ENCODE peak calls at places on chromosomes 4 and X, in eight cellular contexts. L is HCT116, S is breast epithelium, W is H1, F is stomach, E is upper lobe of left lung, Q is GM12892, J is GM12891. T is an unnamed sample.

GRCh38 chrX:65755786-65756185 is 88.3 kb downstream of the MSN start:
- DNase-seq in L (no peak), S (no peak), W (no peak), F (no peak), E (no peak), Q (no peak), J (no peak), T (no peak)

GRCh38 chr4:103948244-103949018 is 228.6 kb upstream of the TACR3 start:
- DNase-seq in L (no peak), S (no peak), W (no peak), F (no peak), E (no peak), Q (no peak), J (no peak), T (no peak)

GRCh38 chr4:122663814-122664610 is 43.1 kb upstream of the IL21 start:
- DNase-seq in L (no peak), S (no peak), W (no peak), F (no peak), E (no peak), Q (no peak), J (no peak), T (no peak)

GRCh38 chr4:180589575-180589974 is 1653.6 kb upstream of the TENM3 start:
- DNase-seq in L (no peak), S (no peak), W (no peak), F (no peak), E (no peak), Q (no peak), J (no peak), T (no peak)

GRCh38 chrX:31546130-31546529 is 474.3 kb upstream of the FTHL17 start:
- DNase-seq in L (no peak), S (no peak), W (no peak), F (no peak), E (no peak), Q (no peak), J (no peak), T (no peak)

GRCh38 chrX:63963382-63963781 is 178.4 kb upstream of the ARHGEF9 start:
- DNase-seq in L (no peak), S (no peak), W (no peak), F (no peak), E (no peak), Q (no peak), J (no peak), T (no peak)

GRCh38 chr4:8707045-8707781 is 114.6 kb downstream of the CPZ start:
- DNase-seq in L (no peak), S (no peak), W (no peak), F (no peak), E (peak), Q (no peak), J (no peak), T (peak)

GRCh38 chr4:78250500-78250899 is 193.4 kb downstream of the FRAS1 start:
- DNase-seq in L (no peak), S (no peak), W (no peak), F (no peak), E (no peak), Q (no peak), J (no peak), T (no peak)

GRCh38 chrX:15718283-15718970 is 19.6 kb upstream of the CA5B start:
- DNase-seq in L (peak), S (no peak), W (no peak), F (no peak), E (no peak), Q (no peak), J (no peak), T (no peak)

GRCh38 chrX:9153299-9153698 is 119.4 kb upstream of the FAM9B start:
- DNase-seq in L (no peak), S (no peak), W (no peak), F (no peak), E (no peak), Q (no peak), J (no peak), T (no peak)

GRCh38 chr4:75194180-75194579 is 261.3 kb downstream of the PARM1 start:
- DNase-seq in L (no peak), S (no peak), W (no peak), F (no peak), E (no peak), Q (no peak), J (no peak), T (no peak)

GRCh38 chrX:68594769-68595168 is 52.7 kb upstream of the STARD8 start:
- DNase-seq in L (no peak), S (no peak), W (no peak), F (no peak), E (no peak), Q (no peak), J (no peak), T (no peak)

GRCh38 chr4:109295081-109295480 is 7.4 kb downstream of the COL25A1 start:
- DNase-seq in L (no peak), S (no peak), W (no peak), F (no peak), E (no peak), Q (no peak), J (no peak), T (no peak)

GRCh38 chr4:151573945-151574344 is 165.0 kb downstream of the FHIP1A start:
- DNase-seq in L (no peak), S (no peak), W (no peak), F (peak), E (peak), Q (no peak), J (no peak), T (no peak)

GRCh38 chrX:11053351-11053750 is 57.8 kb upstream of the HCCS start:
- DNase-seq in L (no peak), S (no peak), W (no peak), F (no peak), E (no peak), Q (no peak), J (no peak), T (no peak)

GRCh38 chrX:97895751-97896150 is 1012.0 kb downstream of the RPA4 start:
- DNase-seq in L (no peak), S (no peak), W (no peak), F (no peak), E (no peak), Q (no peak), J (no peak), T (no peak)

GRCh38 chr4:38664704-38665401 is 854 bp downstream of the KLF3 start:
- DNase-seq in L (no peak), S (peak), W (no peak), F (peak), E (peak), Q (no peak), J (no peak), T (peak)

GRCh38 chr4:77952399-77952974 is 89.9 kb downstream of the MRPL1 start:
- DNase-seq in L (no peak), S (no peak), W (no peak), F (no peak), E (no peak), Q (no peak), J (no peak), T (no peak)

GRCh38 chrX:123859409-123859827 is 435 bp upstream of the XIAP start:
- DNase-seq in L (no peak), S (no peak), W (no peak), F (peak), E (peak), Q (no peak), J (no peak), T (no peak)

GRCh38 chr4:61838072-61838471 is 637.9 kb downstream of the ADGRL3 start:
- DNase-seq in L (no peak), S (no peak), W (no peak), F (no peak), E (no peak), Q (no peak), J (no peak), T (no peak)

GRCh38 chrX:64894454-64895038 is 81.7 kb downstream of the ZC4H2 start:
- DNase-seq in L (peak), S (no peak), W (peak), F (peak), E (no peak), Q (peak), J (no peak), T (no peak)

GRCh38 chr4:33890841-33891240 is 2353.5 kb downstream of the ARAP2 start:
- DNase-seq in L (no peak), S (no peak), W (no peak), F (no peak), E (no peak), Q (no peak), J (no peak), T (no peak)

GRCh38 chr4:173076903-173077629 is 91.5 kb upstream of the GALNT7 start:
- DNase-seq in L (no peak), S (no peak), W (no peak), F (no peak), E (no peak), Q (no peak), J (no peak), T (no peak)

GRCh38 chr4:115159141-115159540 is 45.7 kb upstream of the NDST4 start:
- DNase-seq in L (no peak), S (no peak), W (no peak), F (no peak), E (no peak), Q (no peak), J (no peak), T (no peak)

GRCh38 chr4:86927843-86928395 is 6.9 kb upstream of the AFF1 start:
- DNase-seq in L (no peak), S (no peak), W (no peak), F (no peak), E (no peak), Q (no peak), J (no peak), T (peak)

GRCh38 chr4:35511851-35512250 is 732.5 kb downstream of the ARAP2 start:
- DNase-seq in L (no peak), S (no peak), W (no peak), F (no peak), E (no peak), Q (no peak), J (no peak), T (no peak)

GRCh38 chrX:84046403-84046984 is 141.5 kb downstream of the RPS6KA6 start:
- DNase-seq in L (no peak), S (no peak), W (no peak), F (peak), E (peak), Q (no peak), J (no peak), T (no peak)

GRCh38 chrX:154484255-154485149 is 1.9 kb downstream of the UBL4A start:
- DNase-seq in L (no peak), S (no peak), W (no peak), F (no peak), E (no peak), Q (no peak), J (no peak), T (peak)

GRCh38 chr4:177236889-177237288 is 72.8 kb upstream of the NEIL3 start:
- DNase-seq in L (no peak), S (no peak), W (no peak), F (no peak), E (no peak), Q (no peak), J (no peak), T (no peak)

GRCh38 chr4:74158561-74159396 is 861 bp downstream of the MTHFD2L start:
- DNase-seq in L (no peak), S (no peak), W (no peak), F (no peak), E (no peak), Q (no peak), J (no peak), T (no peak)

GRCh38 chrX:122238801-122239200 is 945.3 kb upstream of the GRIA3 start:
- DNase-seq in L (no peak), S (no peak), W (no peak), F (no peak), E (no peak), Q (no peak), J (no peak), T (no peak)

GRCh38 chr4:2318476-2318875 is 56.6 kb upstream of the MXD4 start:
- DNase-seq in L (no peak), S (no peak), W (no peak), F (peak), E (peak), Q (no peak), J (no peak), T (peak)

GRCh38 chr4:119683518-119683917 is 54.9 kb upstream of the PDE5A start:
- DNase-seq in L (no peak), S (no peak), W (no peak), F (no peak), E (no peak), Q (no peak), J (no peak), T (no peak)

GRCh38 chrX:101617211-101618191 is at the start of gene ARMCX6:
- DNase-seq in L (peak), S (peak), W (no peak), F (peak), E (peak), Q (peak), J (peak), T (peak)

GRCh38 chrX:100643212-100643611 is 787 bp upstream of the SRPX2 start:
- DNase-seq in L (no peak), S (no peak), W (no peak), F (no peak), E (no peak), Q (no peak), J (no peak), T (no peak)

GRCh38 chr4:150261571-150261970 is 183.3 kb downstream of the DCLK2 start:
- DNase-seq in L (no peak), S (no peak), W (no peak), F (no peak), E (no peak), Q (no peak), J (no peak), T (no peak)

GRCh38 chr4:136784326-136784725 is 748.0 kb downstream of the PCDH18 start:
- DNase-seq in L (no peak), S (no peak), W (no peak), F (no peak), E (no peak), Q (no peak), J (no peak), T (no peak)

GRCh38 chr4:164304861-164305260 is 449.1 kb upstream of the SMIM31 start:
- DNase-seq in L (no peak), S (no peak), W (no peak), F (no peak), E (no peak), Q (no peak), J (no peak), T (no peak)

GRCh38 chr4:123640271-123640670 is 243.7 kb downstream of the SPRY1 start:
- DNase-seq in L (no peak), S (no peak), W (no peak), F (no peak), E (no peak), Q (no peak), J (no peak), T (no peak)

GRCh38 chr4:94208918-94209317 is 1.3 kb downstream of the SMARCAD1 start:
- DNase-seq in L (no peak), S (no peak), W (no peak), F (no peak), E (no peak), Q (no peak), J (no peak), T (no peak)

GRCh38 chr4:94202769-94203168 is 4.9 kb upstream of the SMARCAD1 start:
- DNase-seq in L (no peak), S (no peak), W (no peak), F (no peak), E (no peak), Q (no peak), J (no peak), T (no peak)

GRCh38 chr4:94208268-94208667 is 603 bp downstream of the SMARCAD1 start:
- DNase-seq in L (no peak), S (no peak), W (no peak), F (no peak), E (no peak), Q (no peak), J (no peak), T (no peak)

GRCh38 chr4:94207469-94208224 is at the start of gene SMARCAD1:
- DNase-seq in L (peak), S (peak), W (peak), F (peak), E (peak), Q (peak), J (peak), T (peak)
- TF ChIP-seq POLR2A in L (no peak), S (no peak), W (peak), F (no peak), E (peak), Q (peak), J (peak), T (no peak)

DNA sequence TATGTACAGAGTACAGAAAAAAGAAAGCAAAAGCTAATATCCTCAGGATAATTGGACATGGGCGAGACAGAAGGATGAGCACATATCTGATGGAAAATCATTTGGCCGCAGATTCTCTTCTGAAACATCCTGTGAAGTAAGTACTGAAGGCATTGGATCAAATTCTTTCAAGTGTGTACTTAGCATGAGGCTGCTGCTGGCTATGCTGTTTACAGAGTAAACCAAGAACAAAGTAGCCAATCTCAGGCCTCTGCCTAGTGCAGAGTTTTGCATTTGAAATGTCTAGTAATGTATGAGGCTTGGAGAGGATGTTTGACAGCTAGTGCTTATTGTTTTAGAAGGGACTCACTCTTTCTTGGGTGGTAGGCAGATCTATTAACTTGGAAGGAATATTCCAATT is 128.5 kb downstream of the MAGEC2 start:
- DNase-seq in L (no peak), S (no peak), W (no peak), F (no peak), E (no peak), Q (no peak), J (no peak), T (no peak)
- TF ChIP-seq POLR2AphosphoS5 in L (no peak), S (no peak), W (no peak), F (no peak), E (no peak), Q (no peak), J (no peak), T (no peak)

DNA sequence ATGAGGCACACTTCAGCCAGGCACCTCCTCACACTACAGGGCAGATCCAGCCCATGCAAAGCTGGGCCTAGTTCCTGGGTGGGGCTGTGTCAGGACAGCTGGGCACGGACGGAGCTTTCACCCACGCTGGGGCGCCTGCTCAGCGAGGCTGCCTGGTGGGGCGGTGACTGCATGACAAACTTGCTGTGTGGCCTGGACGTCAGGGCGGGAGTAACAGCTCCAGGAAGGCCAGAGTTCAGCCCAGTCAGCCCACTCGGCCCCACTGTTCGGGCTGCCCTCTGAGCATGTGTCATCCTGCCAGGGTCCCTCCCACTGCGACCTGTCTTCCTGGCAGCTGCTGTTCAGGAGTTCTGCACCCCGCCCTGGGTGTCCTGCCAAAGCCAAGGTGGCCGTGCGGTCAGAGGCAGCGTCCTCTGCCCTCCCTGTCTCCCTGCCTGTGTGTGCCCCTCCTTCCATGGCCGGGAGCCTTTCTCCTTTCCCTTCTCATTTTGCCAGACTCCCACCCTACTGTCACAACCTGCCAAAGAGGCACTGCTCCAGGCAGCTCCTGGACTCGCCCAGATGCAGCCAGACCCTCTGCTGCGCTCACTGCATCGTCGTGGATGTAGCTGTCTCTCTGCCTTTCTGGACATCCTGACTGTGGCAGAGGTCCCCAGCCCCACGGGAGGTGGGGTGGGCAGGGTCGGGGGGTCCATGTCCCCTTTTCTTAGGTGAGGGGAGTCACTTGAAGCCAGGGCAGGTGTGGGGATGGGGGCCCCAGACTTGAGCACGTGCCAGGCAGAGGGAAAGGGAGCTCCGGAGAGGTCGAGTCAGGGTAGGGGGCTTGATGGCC is 33.0 kb upstream of the KIAA0232 start:
- DNase-seq in L (peak), S (peak), W (no peak), F (peak), E (peak), Q (no peak), J (no peak), T (peak)
- TF ChIP-seq POLR2A in L (no peak), S (no peak), W (no peak), F (no peak), E (no peak), Q (no peak), J (no peak), T (no peak)

GRCh38 chr4:94523617-94524016 is 71.9 kb downstream of the PDLIM5 start:
- DNase-seq in L (no peak), S (no peak), W (no peak), F (no peak), E (no peak), Q (no peak), J (no peak), T (no peak)

GRCh38 chr4:94528792-94529451 is 77.2 kb downstream of the PDLIM5 start:
- DNase-seq in L (no peak), S (no peak), W (no peak), F (no peak), E (no peak), Q (no peak), J (no peak), T (no peak)

GRCh38 chr4:94527556-94528233 is 76.0 kb downstream of the PDLIM5 start:
- DNase-seq in L (no peak), S (no peak), W (no peak), F (no peak), E (no peak), Q (no peak), J (no peak), T (no peak)

GRCh38 chr4:94523033-94523590 is 71.4 kb downstream of the PDLIM5 start:
- DNase-seq in L (no peak), S (no peak), W (no peak), F (no peak), E (no peak), Q (no peak), J (no peak), T (no peak)

DNA sequence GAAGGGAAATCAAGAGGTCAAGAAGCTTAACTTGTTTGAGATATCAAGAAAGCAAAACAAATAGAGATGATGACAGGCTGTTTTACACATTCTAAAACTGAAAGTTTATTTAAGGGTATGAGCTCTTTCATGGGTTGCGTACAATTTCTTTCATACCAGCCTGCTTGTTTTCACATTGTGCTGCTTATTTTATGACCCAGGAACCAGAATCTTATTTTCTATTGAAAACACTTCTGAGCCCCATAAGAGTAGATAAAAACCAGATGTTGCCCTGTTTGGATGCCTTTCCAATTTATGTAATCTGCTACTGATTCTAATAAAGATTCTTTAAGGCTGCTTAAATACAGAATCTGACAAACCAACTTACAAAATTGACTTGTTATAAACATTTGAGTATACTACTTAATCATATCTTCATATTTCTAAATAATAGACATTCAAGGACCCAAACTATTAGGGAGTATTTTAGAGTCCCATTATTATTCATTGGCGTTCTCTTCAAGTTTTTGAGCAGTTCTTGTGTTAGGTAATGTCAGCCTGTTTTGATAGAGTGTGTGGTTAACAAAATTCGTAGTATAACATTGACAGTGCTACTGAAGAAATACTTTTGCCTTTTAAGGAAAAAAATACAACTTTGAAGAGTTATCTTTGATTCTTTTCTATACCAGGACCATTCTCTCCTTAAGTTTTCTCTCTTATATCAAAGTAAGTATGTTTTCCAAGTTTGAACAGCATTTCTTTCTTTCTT is 74.4 kb downstream of the PDLIM5 start:
- DNase-seq in L (no peak), S (no peak), W (no peak), F (no peak), E (no peak), Q (no peak), J (no peak), T (no peak)
- TF ChIP-seq POLR2AphosphoS5 in L (no peak), S (no peak), W (no peak), F (no peak), E (no peak), Q (no peak), J (no peak), T (no peak)